ENCODE peak calls at places on chromosomes 1 and 21, in seven cellular contexts. C, D, F, H, O, S and Q are unnamed samples.

GRCh38 chr21:44478124-44478800 is 23.0 kb downstream of the LRRC3 start:
- DNase-seq in C (no peak), D (no peak), F (no peak), H (no peak), O (no peak), S (no peak), Q (no peak)

GRCh38 chr1:208536176-208536575 is 292.0 kb upstream of the PLXNA2 start:
- DNase-seq in C (no peak), D (no peak), F (no peak), H (no peak), O (no peak), S (no peak), Q (no peak)

GRCh38 chr1:194535369-194535768 is 1349.0 kb upstream of the B3GALT2 start:
- DNase-seq in C (no peak), D (no peak), F (no peak), H (no peak), O (no peak), S (no peak), Q (peak)

GRCh38 chr1:85274969-85275453 is 1.4 kb downstream of the BCL10 start:
- DNase-seq in C (no peak), D (no peak), F (no peak), H (no peak), O (no peak), S (no peak), Q (no peak)

GRCh38 chr1:232648316-232648715 is 18.4 kb upstream of the SIPA1L2 start:
- DNase-seq in C (no peak), D (no peak), F (no peak), H (no peak), O (no peak), S (no peak), Q (no peak)

GRCh38 chr21:14771587-14771986 is 225.5 kb upstream of the SAMSN1 start:
- DNase-seq in C (no peak), D (no peak), F (no peak), H (no peak), O (no peak), S (no peak), Q (no peak)

GRCh38 chr1:46288485-46289133 is 14.8 kb downstream of the LRRC41 start:
- DNase-seq in C (no peak), D (no peak), F (no peak), H (no peak), O (no peak), S (no peak), Q (no peak)

GRCh38 chr1:223106856-223107255 is 36.2 kb downstream of the TLR5 start:
- DNase-seq in C (no peak), D (no peak), F (no peak), H (no peak), O (no peak), S (no peak), Q (no peak)

GRCh38 chr1:217188280-217189235 is 442.3 kb downstream of the GPATCH2 start:
- DNase-seq in C (no peak), D (no peak), F (no peak), H (no peak), O (no peak), S (no peak), Q (no peak)

GRCh38 chr1:205590457-205590768 is 41.4 kb downstream of the ELK4 start:
- DNase-seq in C (no peak), D (no peak), F (no peak), H (no peak), O (no peak), S (no peak), Q (no peak)

GRCh38 chr1:119294728-119295127 is 73.9 kb upstream of the HAO2 start:
- DNase-seq in C (no peak), D (no peak), F (no peak), H (no peak), O (no peak), S (no peak), Q (no peak)

GRCh38 chr1:54815086-54815876 is 14.2 kb upstream of the TTC22 start:
- DNase-seq in C (no peak), D (no peak), F (peak), H (no peak), O (no peak), S (no peak), Q (no peak)

GRCh38 chr1:188499690-188500089 is 1670.9 kb downstream of the PLA2G4A start:
- DNase-seq in C (no peak), D (no peak), F (no peak), H (no peak), O (no peak), S (no peak), Q (no peak)

GRCh38 chr1:165485716-165486115 is 40.8 kb upstream of the RXRG start:
- DNase-seq in C (no peak), D (no peak), F (no peak), H (no peak), O (no peak), S (no peak), Q (no peak)

GRCh38 chr1:27257155-27257554 is 22.7 kb downstream of the WDTC1 start:
- DNase-seq in C (no peak), D (no peak), F (no peak), H (no peak), O (no peak), S (no peak), Q (no peak)

GRCh38 chr1:159991513-159991912 is 37.5 kb upstream of the SLAMF9 start:
- DNase-seq in C (no peak), D (no peak), F (peak), H (no peak), O (no peak), S (no peak), Q (no peak)

GRCh38 chr1:175823401-175823800 is 80.0 kb upstream of the TNR start:
- DNase-seq in C (no peak), D (no peak), F (no peak), H (no peak), O (no peak), S (no peak), Q (no peak)

GRCh38 chr1:30274937-30275621 is 448.3 kb downstream of the MATN1 start:
- DNase-seq in C (no peak), D (no peak), F (no peak), H (no peak), O (no peak), S (no peak), Q (no peak)

GRCh38 chr1:204923209-204923608 is 52.5 kb downstream of the NFASC start:
- DNase-seq in C (no peak), D (no peak), F (no peak), H (peak), O (no peak), S (no peak), Q (no peak)

GRCh38 chr21:32403201-32403701 is 9.3 kb upstream of the EVA1C start:
- DNase-seq in C (peak), D (peak), F (peak), H (peak), O (no peak), S (peak), Q (peak)

GRCh38 chr1:239718997-239719628 is 332.7 kb downstream of the CHRM3 start:
- DNase-seq in C (no peak), D (no peak), F (no peak), H (no peak), O (no peak), S (no peak), Q (no peak)

GRCh38 chr21:17352937-17353655 is 159.7 kb upstream of the CXADR start:
- DNase-seq in C (no peak), D (no peak), F (no peak), H (no peak), O (no peak), S (no peak), Q (no peak)

GRCh38 chr21:18384771-18385170 is 18.8 kb downstream of the TMPRSS15 start:
- DNase-seq in C (no peak), D (no peak), F (no peak), H (no peak), O (no peak), S (no peak), Q (no peak)

GRCh38 chr21:42925114-42925907 is at the start of gene ERVH48-1:
- DNase-seq in C (no peak), D (no peak), F (no peak), H (no peak), O (no peak), S (no peak), Q (no peak)

GRCh38 chr1:220878223-220879081 is 791 bp upstream of the HLX start:
- DNase-seq in C (peak), D (no peak), F (no peak), H (peak), O (no peak), S (no peak), Q (peak)

GRCh38 chr1:153626929-153627796 is at the start of gene S100A13:
- DNase-seq in C (peak), D (peak), F (peak), H (peak), O (no peak), S (peak), Q (peak)

GRCh38 chr21:14259669-14260458 is 43.9 kb downstream of the RBM11 start:
- DNase-seq in C (no peak), D (no peak), F (no peak), H (no peak), O (no peak), S (no peak), Q (peak)

GRCh38 chr1:85629532-85629920 is 49.0 kb downstream of the CCN1 start:
- DNase-seq in C (no peak), D (no peak), F (no peak), H (no peak), O (no peak), S (no peak), Q (no peak)

DNA sequence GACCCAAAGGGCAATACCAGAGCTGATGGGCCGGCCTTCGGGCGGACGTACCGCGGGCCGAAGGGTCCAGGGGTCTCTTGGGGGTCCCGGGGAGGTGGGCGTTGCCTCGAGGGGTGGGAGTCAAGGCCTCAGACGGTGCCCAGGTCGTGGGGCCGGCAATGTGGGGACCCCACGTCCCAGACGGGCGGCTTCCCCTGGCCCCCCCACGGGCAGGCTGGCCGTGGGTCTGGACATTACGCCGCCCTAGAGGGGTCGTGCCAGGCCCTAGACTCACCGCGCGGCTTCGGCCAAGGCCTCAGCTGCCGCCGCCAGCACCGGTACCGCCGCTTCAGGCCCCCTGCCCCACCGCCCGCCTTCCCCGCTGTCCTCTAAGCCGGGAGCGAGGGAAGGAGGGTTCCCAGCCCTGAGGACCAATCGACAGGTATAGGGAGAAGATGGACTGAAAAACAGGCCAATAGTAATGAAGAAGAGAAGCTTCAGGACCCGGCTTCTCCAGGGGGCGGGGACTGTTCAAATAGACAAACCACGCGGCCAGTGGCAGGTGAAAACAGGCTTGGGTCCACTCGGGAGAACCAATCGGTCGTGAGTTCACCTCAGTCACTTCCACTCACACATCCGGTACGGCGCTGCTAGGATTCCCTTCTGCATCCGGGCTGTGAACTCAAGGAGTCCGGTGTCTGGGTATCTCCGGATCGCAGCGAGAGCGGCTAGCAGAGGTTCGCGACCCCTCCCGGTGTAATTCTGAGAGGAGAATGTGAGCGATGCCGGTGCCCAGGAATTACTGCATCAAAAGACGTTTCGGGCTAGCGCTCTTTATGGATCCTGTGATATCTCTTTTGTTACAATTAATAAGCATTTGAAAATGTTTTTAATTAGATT is at the start of gene MTOR:
- DNase-seq in C (peak), D (peak), F (peak), H (peak), O (peak), S (peak), Q (peak)
- TF ChIP-seq POLR2A in C (peak), D (peak), F (peak), H (peak), O (no peak), S (no peak), Q (peak)

DNA sequence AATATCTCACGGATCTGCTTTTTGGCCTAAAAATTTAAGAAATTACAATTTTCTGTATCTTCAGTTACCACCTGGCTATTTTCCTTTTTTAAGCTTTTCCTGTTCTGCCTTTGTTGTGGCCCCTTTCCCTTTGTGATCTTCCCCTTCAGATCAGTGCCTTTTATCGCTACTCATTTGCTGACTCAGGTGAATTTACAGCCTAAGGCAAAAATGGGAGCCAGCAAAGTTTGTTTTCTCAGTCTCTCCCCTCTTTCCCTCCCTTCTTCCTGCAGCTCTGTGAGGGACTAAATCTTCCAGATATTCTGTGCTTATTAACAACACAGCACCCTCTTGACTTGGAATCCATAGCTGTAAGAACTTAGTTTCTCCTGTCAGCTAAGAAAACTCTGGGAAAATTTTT is 5.3 kb upstream of the PRRC2C start:
- DNase-seq in C (no peak), D (no peak), F (no peak), H (no peak), O (no peak), S (no peak), Q (no peak)
- TF ChIP-seq POLR2A in C (no peak), D (no peak), F (no peak), H (no peak), O (no peak), S (no peak), Q (no peak)

DNA sequence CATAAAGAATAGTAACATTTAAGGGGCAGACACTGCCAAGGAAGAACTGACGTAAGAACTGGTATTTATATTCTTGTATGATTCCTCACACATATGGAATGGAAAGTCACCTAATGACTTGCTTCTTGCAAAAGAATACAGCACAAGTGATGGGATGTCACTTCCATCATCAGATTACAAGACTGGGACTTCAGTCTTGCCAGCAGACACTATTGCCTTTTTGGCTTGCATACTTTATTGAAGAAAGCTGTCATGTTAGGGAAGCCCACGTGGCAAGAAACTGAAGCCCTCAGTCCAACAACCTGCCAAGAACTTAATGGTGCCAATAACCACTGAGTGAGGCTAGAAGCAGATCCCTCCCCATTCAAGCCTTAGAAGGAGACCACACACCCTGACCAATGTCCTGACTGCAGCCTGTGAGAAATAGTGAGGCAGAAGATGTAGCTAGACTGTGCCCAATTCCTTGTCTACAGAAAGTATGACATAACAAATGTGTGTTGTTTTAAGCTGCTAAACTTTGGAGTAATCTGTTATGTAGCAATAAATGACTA is 12.0 kb downstream of the EGLN1 start:
- DNase-seq in C (no peak), D (no peak), F (no peak), H (no peak), O (no peak), S (no peak), Q (no peak)
- TF ChIP-seq POLR2A in C (no peak), D (no peak), F (no peak), H (no peak), O (no peak), S (no peak), Q (no peak)

GRCh38 chr1:225879521-225880209 is 2.5 kb downstream of the TMEM63A start:
- DNase-seq in C (no peak), D (no peak), F (no peak), H (no peak), O (no peak), S (no peak), Q (peak)
- TF ChIP-seq POLR2A in C (no peak), D (no peak), F (no peak), H (peak), O (no peak), S (no peak), Q (no peak)

GRCh38 chr1:116900471-116901365 is 9.0 kb upstream of the PTGFRN start:
- DNase-seq in C (no peak), D (no peak), F (no peak), H (no peak), O (no peak), S (no peak), Q (no peak)

GRCh38 chr1:116891396-116892072 is 18.2 kb upstream of the PTGFRN start:
- DNase-seq in C (no peak), D (no peak), F (no peak), H (no peak), O (no peak), S (no peak), Q (no peak)

GRCh38 chr1:116899529-116899928 is 10.2 kb upstream of the PTGFRN start:
- DNase-seq in C (no peak), D (no peak), F (no peak), H (no peak), O (no peak), S (no peak), Q (no peak)

GRCh38 chr1:116889417-116889816 is 20.3 kb upstream of the PTGFRN start:
- DNase-seq in C (no peak), D (no peak), F (no peak), H (no peak), O (no peak), S (no peak), Q (no peak)

DNA sequence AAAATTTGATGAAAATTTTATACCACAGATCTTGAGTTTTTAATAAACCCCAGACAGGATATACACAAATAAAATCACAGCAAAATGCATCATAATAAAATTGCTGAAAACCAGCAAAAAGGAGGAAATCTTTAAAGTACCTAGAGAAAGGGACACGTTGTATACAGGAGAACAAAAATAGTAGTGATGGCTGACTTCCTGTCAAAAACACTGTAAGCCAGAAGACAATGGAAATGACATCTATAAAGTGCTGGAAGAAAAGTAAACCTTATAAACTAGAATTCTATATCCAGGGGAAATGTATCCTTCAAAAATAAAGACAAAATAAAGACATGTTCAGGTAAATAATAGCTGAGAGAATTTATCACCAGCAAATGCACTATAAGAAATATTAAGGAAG is 14.6 kb upstream of the PTGFRN start:
- DNase-seq in C (no peak), D (no peak), F (no peak), H (no peak), O (no peak), S (no peak), Q (no peak)
- TF ChIP-seq POLR2A in C (no peak), D (no peak), F (no peak), H (no peak), O (no peak), S (no peak), Q (no peak)

GRCh38 chr1:1213919-1214599 is at the start of gene TNFRSF4:
- DNase-seq in C (no peak), D (no peak), F (no peak), H (no peak), O (no peak), S (no peak), Q (no peak)
- TF ChIP-seq POLR2A in C (no peak), D (no peak), F (no peak), H (no peak), O (no peak), S (no peak), Q (no peak)

GRCh38 chr1:11784993-11785769 is 20.6 kb downstream of the MTHFR start:
- DNase-seq in C (peak), D (peak), F (peak), H (peak), O (no peak), S (no peak), Q (peak)
- TF ChIP-seq POLR2A in C (no peak), D (no peak), F (no peak), H (no peak), O (no peak), S (no peak), Q (peak)